ENCODE peak calls at places on chromosome 2, in ten cellular contexts. R is GM23338; C is heart left ventricle; V is kidney; D is spleen; Y is aorta; N is CD4-positive, alpha-beta T cell; P is dorsolateral prefrontal cortex; J is right lobe of liver; T is naive thymus-derived CD4-positive, alpha-beta T cell. I is an unnamed sample.

GRCh38 chr2:75562513-75562864 is 1.8 kb upstream of the EVA1A start:
- DNase-seq in C (no peak), V (no peak), D (no peak), R (no peak), Y (no peak), P (no peak), N (no peak), T (no peak), J (no peak), I (no peak)

GRCh38 chr2:236690726-236691125 is 121.1 kb downstream of the ACKR3 start:
- DNase-seq in Y (no peak), C (no peak), J (no peak), D (no peak), N (no peak), V (no peak), T (no peak), R (no peak), P (no peak), I (no peak)

GRCh38 chr2:67954125-67954748 is 108.6 kb downstream of the C1D start:
- DNase-seq in N (no peak), J (no peak), T (no peak), C (no peak), Y (no peak), D (no peak), P (no peak), V (no peak), R (peak; percentile 10), I (no peak)

GRCh38 chr2:16633632-16634430 is 31.8 kb downstream of the CYRIA start:
- DNase-seq in V (no peak), Y (no peak), D (no peak), C (no peak), J (no peak), T (no peak), N (no peak), R (no peak), P (no peak), I (no peak)

GRCh38 chr2:156343096-156343939 is 10.8 kb upstream of the NR4A2 start:
- DNase-seq in V (no peak), P (no peak), Y (no peak), J (no peak), T (no peak), R (no peak), D (no peak), N (no peak), C (no peak), I (no peak)

GRCh38 chr2:25664531-25665307 is 8.7 kb downstream of the DTNB start:
- DNase-seq in P (peak; percentile 51), V (no peak), Y (peak; percentile 80), R (peak; percentile 95), J (no peak), C (peak; percentile 51), D (no peak), T (no peak), N (peak; percentile 7), I (peak; percentile 17)

GRCh38 chr2:18311413-18311812 is 249.0 kb downstream of the RDH14 start:
- DNase-seq in T (no peak), Y (no peak), P (no peak), C (no peak), R (no peak), J (no peak), V (no peak), D (no peak), N (no peak), I (no peak)

GRCh38 chr2:224919472-224920110 is 122.7 kb downstream of the DOCK10 start:
- DNase-seq in D (no peak), N (no peak), P (no peak), J (no peak), V (no peak), T (no peak), R (no peak), Y (no peak), C (no peak), I (no peak)

GRCh38 chr2:112869258-112869842 is 32.8 kb upstream of the IL1B start:
- DNase-seq in V (peak; percentile 95), N (no peak), T (no peak), J (peak; percentile 44), D (no peak), R (no peak), Y (no peak), P (no peak), C (peak; percentile 86), I (peak; percentile 74)

GRCh38 chr2:46068604-46069003 is 228.6 kb upstream of the EPAS1 start:
- DNase-seq in C (no peak), J (no peak), D (no peak), Y (no peak), R (no peak), V (no peak), P (no peak), N (no peak), T (no peak), I (no peak)

GRCh38 chr2:10954856-10955818 is 43.4 kb downstream of the KCNF1 start:
- DNase-seq in J (no peak), R (no peak), C (no peak), N (no peak), V (peak; percentile 58), T (no peak), P (no peak), Y (peak; percentile 34), D (peak; percentile 46), I (no peak)

GRCh38 chr2:203453858-203454451 is 81.1 kb downstream of the RAPH1 start:
- DNase-seq in D (no peak), R (peak; percentile 57), V (no peak), C (no peak), P (no peak), J (no peak), N (no peak), T (peak; percentile 44), Y (no peak), I (no peak)

GRCh38 chr2:9539530-9539929 is 16.1 kb downstream of the ADAM17 start:
- DNase-seq in R (no peak), P (no peak), D (no peak), Y (no peak), C (no peak), J (no peak), V (no peak), N (no peak), T (no peak), I (no peak)

DNA sequence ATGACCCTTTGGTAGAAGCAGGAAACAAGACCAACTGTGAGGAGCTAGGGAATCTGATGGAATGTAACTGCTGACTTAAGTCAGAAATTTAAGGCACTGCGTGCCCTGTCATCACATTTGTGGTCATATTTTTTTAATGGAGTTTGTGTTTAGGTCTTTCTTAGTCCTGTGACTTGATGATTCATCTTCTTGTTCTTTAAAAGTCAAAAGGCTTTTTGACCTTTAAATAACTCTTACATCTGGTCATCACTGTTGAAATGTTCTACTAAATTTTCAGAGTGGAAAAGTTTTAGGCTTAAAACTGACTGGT is 36.4 kb upstream of the ARMC9 start:
- DNase-seq in P (no peak), J (no peak), T (no peak), R (no peak), N (no peak), Y (no peak), V (no peak), C (no peak), D (no peak), I (no peak)
- H3K27ac ChIP-seq in P (no peak overlapping the region), J (no peak overlapping the region), T (no peak overlapping the region), R (peak overlapping the region; percentile 27), N (no peak overlapping the region), Y (no peak overlapping the region), V (no peak overlapping the region), C (no peak overlapping the region), D (peak overlapping the region; percentile 39), I (peak overlapping the region; percentile 14)

GRCh38 chr2:19807346-19807745 is 94.4 kb downstream of the TTC32 start:
- DNase-seq in T (no peak), J (no peak), D (no peak), P (no peak), V (no peak), R (no peak), N (no peak), C (no peak), Y (no peak), I (no peak)

GRCh38 chr2:19806591-19806990 is 95.2 kb downstream of the TTC32 start:
- DNase-seq in T (no peak), P (no peak), Y (no peak), C (no peak), R (no peak), V (no peak), D (no peak), N (no peak), J (no peak), I (no peak)

GRCh38 chr2:19806131-19806530 is 95.7 kb downstream of the TTC32 start:
- DNase-seq in T (no peak), C (no peak), D (no peak), R (no peak), N (no peak), J (no peak), P (no peak), Y (no peak), V (no peak), I (no peak)

GRCh38 chr2:19805266-19805665 is 96.5 kb downstream of the TTC32 start:
- DNase-seq in V (no peak), C (no peak), N (no peak), P (no peak), R (no peak), D (no peak), J (no peak), Y (no peak), T (no peak), I (no peak)

DNA sequence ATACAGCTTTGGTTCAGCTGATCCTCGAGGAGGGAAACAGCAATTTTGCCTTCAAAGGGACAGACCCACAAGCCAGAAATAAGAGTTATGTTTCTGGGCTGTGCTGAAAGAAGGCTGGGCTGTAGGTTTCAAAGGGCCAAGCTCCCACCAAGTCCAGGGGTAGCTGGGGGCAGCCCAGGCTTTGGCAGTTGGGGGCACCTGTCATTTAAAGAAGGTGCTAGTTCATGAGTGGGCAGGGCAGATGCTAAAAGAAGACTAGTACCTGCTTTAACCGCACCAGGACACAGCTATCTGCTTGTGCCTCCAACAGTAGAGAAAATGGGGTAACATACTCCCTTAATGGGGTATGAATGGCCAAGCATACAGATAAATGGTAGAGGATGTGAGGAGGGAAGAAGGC is 96.9 kb downstream of the TTC32 start:
- DNase-seq in N (no peak), Y (no peak), V (no peak), T (no peak), C (no peak), J (no peak), P (no peak), D (no peak), R (no peak), I (no peak)
- H3K27ac ChIP-seq in N (no peak overlapping the region), Y (no peak overlapping the region), V (no peak overlapping the region), T (no peak overlapping the region), C (no peak overlapping the region), J (no peak overlapping the region), P (no peak overlapping the region), D (no peak overlapping the region), R (no peak overlapping the region), I (no peak overlapping the region)

GRCh38 chr2:233416706-233417105 is 62.4 kb downstream of the DGKD start:
- DNase-seq in Y (no peak), R (peak; percentile 44), J (no peak), C (no peak), P (no peak), V (no peak), N (no peak), T (no peak), D (no peak), I (no peak)
- H3K27ac ChIP-seq in Y (no peak overlapping the region), R (peak overlapping the region; percentile 50), J (no peak overlapping the region), C (no peak overlapping the region), P (no peak overlapping the region), V (no peak overlapping the region), N (no peak overlapping the region), T (no peak overlapping the region), D (peak overlapping the region; percentile 71), I (peak overlapping the region; percentile 80)

DNA sequence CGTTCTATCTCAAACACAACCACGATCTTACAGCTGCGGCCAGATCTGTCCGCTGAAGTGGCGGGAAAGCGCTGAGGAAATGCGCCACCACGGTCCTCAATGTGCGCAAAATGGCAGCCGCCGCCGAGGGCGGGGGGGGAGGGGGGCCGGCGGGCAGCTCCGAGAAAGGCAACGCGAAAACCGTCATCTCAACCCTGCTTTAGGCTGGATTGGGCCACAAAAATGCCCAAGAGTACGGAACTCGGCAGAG is 443 bp downstream of the SRSF7 start:
- DNase-seq in T (no peak), D (peak; percentile 93), J (no peak), P (peak; percentile 57), R (peak; percentile 47), N (peak; percentile 69), C (peak; percentile 72), V (peak; percentile 89), Y (peak; percentile 90), I (peak; percentile 66)
- H3K27ac ChIP-seq in T (peak overlapping the region; percentile 95), D (peak overlapping the region; percentile 100), J (peak overlapping the region; percentile 98), P (peak overlapping the region; percentile 99), R (peak overlapping the region; percentile 98), N (peak overlapping the region; percentile 97), C (peak overlapping the region; percentile 95), V (peak overlapping the region; percentile 100), Y (peak overlapping the region; percentile 31), I (peak overlapping the region; percentile 99)

I was measured in left ventricle myocardium inferior.